ENCODE peak calls at places on chromosomes 1 and 21, in eight cellular contexts. T is fibroblast of lung, J is adrenal gland, Z is upper lobe of right lung, E is brain microvascular endothelial cell, V is GM06990, Y is heart right ventricle, A is uterus. R is an unnamed sample.

GRCh38 chr1:202162418-202163280 is 2.2 kb upstream of the PTPN7 start:
- DNase-seq in V (no peak), A (no peak), Y (no peak), J (no peak), E (no peak), T (no peak), Z (peak; percentile 61), R (no peak)

GRCh38 chr1:172686143-172686542 is 27.2 kb downstream of the FASLG start:
- DNase-seq in J (no peak), Y (no peak), E (no peak), T (no peak), Z (no peak), V (no peak), A (no peak), R (no peak)

GRCh38 chr1:44218503-44219300 is 5.4 kb downstream of the DMAP1 start:
- DNase-seq in J (no peak), V (no peak), Z (no peak), T (no peak), A (no peak), E (no peak), Y (no peak), R (no peak)

GRCh38 chr1:100734716-100735115 is 15.2 kb downstream of the VCAM1 start:
- DNase-seq in J (no peak), E (no peak), A (no peak), T (peak; percentile 96), Y (no peak), Z (no peak), V (no peak), R (peak; percentile 68)

GRCh38 chr1:43427524-43427923 is 26.2 kb downstream of the HYI start:
- DNase-seq in Z (peak; percentile 77), A (no peak), J (no peak), Y (no peak), E (no peak), T (no peak), V (no peak), R (no peak)

GRCh38 chr1:72485786-72486185 is 203.4 kb upstream of the NEGR1 start:
- DNase-seq in T (peak; percentile 0), E (no peak), V (no peak), Y (no peak), A (no peak), Z (no peak), J (no peak), R (no peak)

GRCh38 chr1:224300346-224300745 is 29.6 kb downstream of the NVL start:
- DNase-seq in T (peak; percentile 92), Y (no peak), A (no peak), Z (no peak), E (peak; percentile 87), J (no peak), V (no peak), R (peak; percentile 29)

GRCh38 chr1:15407579-15407978 is 2.1 kb upstream of the EFHD2 start:
- DNase-seq in J (no peak), T (no peak), Z (no peak), A (no peak), Y (no peak), E (no peak), V (no peak), R (no peak)

GRCh38 chr21:45818276-45818903 is 163.2 kb upstream of the COL6A1 start:
- DNase-seq in V (no peak), J (no peak), Z (no peak), T (peak; percentile 79), A (no peak), Y (no peak), E (no peak), R (peak; percentile 61)
- H3K4me3 ChIP-seq in V (no peak overlapping the region), J (no peak overlapping the region), Z (no peak overlapping the region), T (no peak overlapping the region), A (no peak overlapping the region), Y (no peak overlapping the region), E (no peak overlapping the region), R (no peak overlapping the region)

GRCh38 chr1:25832336-25833037 is 12.7 kb downstream of the MTFR1L start:
- DNase-seq in T (no peak), V (no peak), Z (no peak), J (no peak), Y (no peak), E (no peak), A (no peak), R (no peak)

GRCh38 chr1:25834894-25835293 is 15.1 kb downstream of the MTFR1L start:
- DNase-seq in T (no peak), V (no peak), J (peak; percentile 49), Z (no peak), Y (no peak), E (no peak), A (no peak), R (no peak)

GRCh38 chr1:25836695-25837094 is 16.9 kb downstream of the MTFR1L start:
- DNase-seq in J (no peak), T (no peak), A (no peak), E (no peak), Z (no peak), V (no peak), Y (no peak), R (no peak)

GRCh38 chr1:25833158-25833557 is 13.4 kb downstream of the MTFR1L start:
- DNase-seq in T (no peak), Z (no peak), A (no peak), E (no peak), J (no peak), V (no peak), Y (no peak), R (no peak)

DNA sequence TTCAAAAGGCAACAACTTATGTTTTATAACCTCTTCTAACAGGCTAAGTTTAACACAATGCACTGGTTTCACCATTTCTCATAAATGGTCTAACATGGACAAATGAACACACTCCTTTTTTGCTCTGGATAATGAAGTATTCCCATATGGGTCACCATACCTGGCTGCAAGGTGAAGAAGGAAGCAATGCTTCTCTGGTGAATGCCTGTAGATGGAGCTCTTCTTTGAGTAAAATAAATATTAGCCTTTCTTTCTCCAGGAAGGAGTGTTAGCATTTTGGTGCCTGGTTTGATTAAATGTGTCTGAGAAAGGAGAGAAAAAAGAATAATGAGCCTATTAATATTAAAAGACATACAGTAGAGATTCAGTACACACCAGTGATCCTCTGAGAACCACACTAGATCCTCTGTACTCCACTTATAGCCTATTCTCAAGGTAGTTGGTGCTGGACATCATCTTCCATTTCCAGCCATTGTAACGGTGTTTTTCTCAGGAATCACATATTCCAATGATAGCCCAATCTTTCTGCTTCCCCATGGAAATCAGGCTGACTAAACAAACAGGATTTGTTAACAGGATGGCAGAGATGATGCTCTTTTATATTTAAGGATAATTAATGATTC is 17.6 kb downstream of the MTFR1L start:
- DNase-seq in J (no peak), V (no peak), Y (no peak), A (no peak), Z (no peak), E (no peak), T (no peak), R (no peak)
- TF ChIP-seq CTCF in J (no peak), V (peak; percentile 43), Y (peak; percentile 29), A (peak; percentile 29), Z (peak; percentile 35), E (peak; percentile 61), T (peak; percentile 43), R (peak; percentile 76)

GRCh38 chr1:40687059-40687458 is 4.4 kb upstream of the NFYC start:
- DNase-seq in T (no peak), Y (no peak), A (no peak), E (no peak), Z (no peak), J (no peak), V (no peak), R (no peak)

GRCh38 chr1:40691538-40692428 is at the start of gene NFYC:
- DNase-seq in V (peak; percentile 95), T (peak; percentile 94), Z (peak; percentile 97), E (peak; percentile 98), Y (peak; percentile 94), A (peak; percentile 97), J (peak; percentile 98), R (peak; percentile 80)

GRCh38 chr1:40692429-40692905 is 963 bp downstream of the NFYC start:
- DNase-seq in A (no peak), E (peak; percentile 13), Z (no peak), Y (no peak), J (no peak), V (no peak), T (peak; percentile 22), R (no peak)

GRCh38 chr1:40690919-40691537 is 476 bp upstream of the NFYC start:
- DNase-seq in T (no peak), E (no peak), A (no peak), Z (no peak), V (no peak), Y (no peak), J (no peak), R (no peak)

DNA sequence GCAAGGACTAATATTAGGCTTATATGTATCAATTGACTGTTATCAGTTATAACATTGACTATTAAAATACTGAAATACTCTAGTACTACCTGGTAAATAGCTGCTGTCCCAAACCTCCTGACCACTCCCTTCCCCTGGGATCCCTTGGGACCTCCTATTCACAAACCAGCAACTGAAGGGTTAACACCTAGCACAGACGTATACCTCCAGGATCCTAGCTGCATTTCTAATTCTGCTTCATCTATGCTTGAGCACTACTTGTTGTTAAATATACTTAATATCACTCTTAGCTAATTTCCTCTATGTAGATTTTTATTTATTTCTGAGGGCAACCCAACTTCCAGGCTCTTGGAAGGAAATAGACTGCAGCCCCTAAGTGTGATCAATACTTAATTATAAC is 1.8 kb upstream of the NFYC start:
- DNase-seq in Z (no peak), Y (no peak), J (no peak), A (no peak), V (no peak), E (no peak), T (no peak), R (no peak)
- H3K4me3 ChIP-seq in Z (no peak overlapping the region), Y (no peak overlapping the region), J (no peak overlapping the region), A (no peak overlapping the region), V (no peak overlapping the region), E (no peak overlapping the region), T (no peak overlapping the region), R (no peak overlapping the region)

GRCh38 chr1:46432781-46433327 is 38.7 kb downstream of the FAAH start:
- DNase-seq in J (no peak), A (no peak), E (no peak), Y (no peak), Z (no peak), T (no peak), V (no peak), R (no peak)

GRCh38 chr1:46427541-46427940 is 33.4 kb downstream of the FAAH start:
- DNase-seq in A (no peak), Z (no peak), T (no peak), V (no peak), J (no peak), Y (no peak), E (no peak), R (no peak)

GRCh38 chr1:46434358-46434757 is 40.2 kb downstream of the FAAH start:
- DNase-seq in V (no peak), Z (no peak), T (no peak), J (no peak), A (no peak), Y (no peak), E (no peak), R (no peak)

GRCh38 chr1:46429436-46429835 is 35.3 kb downstream of the FAAH start:
- DNase-seq in E (no peak), Y (no peak), Z (no peak), J (no peak), T (no peak), A (no peak), V (no peak), R (no peak)

DNA sequence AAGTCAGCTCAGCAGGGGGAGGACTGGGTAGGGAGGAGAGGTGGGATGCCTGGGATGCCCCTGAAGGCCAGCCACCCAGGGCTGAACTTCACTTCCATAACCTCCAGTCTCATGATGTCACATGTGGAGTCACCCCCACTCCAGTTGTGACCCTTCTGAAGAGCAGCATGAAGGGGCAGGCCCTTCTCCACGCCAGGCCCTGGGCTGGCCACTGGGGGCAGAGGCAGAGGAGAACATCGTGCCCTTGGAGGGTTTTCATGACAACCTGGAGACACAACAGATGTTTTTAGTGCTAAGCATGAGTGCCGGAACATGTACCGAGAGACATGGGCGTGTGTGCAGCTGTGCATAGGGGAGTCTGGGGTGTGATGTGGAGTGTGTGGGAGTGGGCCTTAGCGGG is 37.6 kb downstream of the FAAH start:
- DNase-seq in V (no peak), T (no peak), A (no peak), J (no peak), E (no peak), Z (no peak), Y (no peak), R (no peak)
- TF ChIP-seq CTCF in V (no peak), T (no peak), A (no peak), J (no peak), E (no peak), Z (no peak), Y (no peak), R (no peak)

R was measured in epithelial cell of proximal tubule.